ENCODE peak calls at places on chromosomes 11 and 22, in ten cellular contexts. I is GM23338, M is AG09309, V is GM12865, N is HFF-Myc, A is glutamatergic neuron, S is epithelial cell of esophagus, Q is GM13977, Z is fibroblast of lung, L is neural crest cell. D is an unnamed sample.
A peak's percentile ranks its signal among the peaks of the same experiment; 100 is the strongest.

GRCh38 chr22:29328055-29328454 is 12.6 kb upstream of the RASL10A start:
- DNase-seq in I (no peak), M (no peak), V (no peak), N (no peak), A (no peak), S (no peak), Q (no peak), Z (no peak), L (no peak), D (no peak)

GRCh38 chr22:38788417-38788816 is 5.5 kb downstream of the DNAL4 start:
- DNase-seq in I (no peak), M (peak; percentile 80), V (no peak), N (peak; percentile 75), A (no peak), S (peak; percentile 62), Q (no peak), Z (peak; percentile 98), L (no peak), D (no peak)

GRCh38 chr22:32325416-32325801 is 32.3 kb upstream of the RFPL3 start:
- DNase-seq in I (peak; percentile 43), M (no peak), V (no peak), N (no peak), A (no peak), S (no peak), Q (no peak), Z (no peak), L (no peak), D (no peak)

GRCh38 chr11:33976351-33977199 is 75.0 kb upstream of the CAPRIN1 start:
- DNase-seq in I (no peak), M (peak; percentile 81), V (no peak), N (no peak), A (no peak), S (no peak), Q (no peak), Z (peak; percentile 47), L (no peak), D (no peak)

GRCh38 chr22:42752230-42752746 is 31.6 kb upstream of the A4GALT start:
- DNase-seq in I (no peak), M (no peak), V (no peak), N (no peak), A (peak; percentile 50), S (no peak), Q (peak; percentile 36), Z (no peak), L (no peak), D (no peak)

GRCh38 chr22:44182591-44183588 is 2.2 kb downstream of the PARVG start:
- DNase-seq in I (no peak), M (no peak), V (peak; percentile 70), N (no peak), A (no peak), S (no peak), Q (no peak), Z (no peak), L (no peak), D (no peak)

GRCh38 chr11:130024356-130024755 is 21.7 kb upstream of the PRDM10 start:
- DNase-seq in I (no peak), M (no peak), V (no peak), N (no peak), A (no peak), S (no peak), Q (no peak), Z (no peak), L (no peak), D (no peak)

GRCh38 chr11:110897035-110897434 is 184.8 kb upstream of the ARHGAP20 start:
- DNase-seq in I (no peak), M (peak; percentile 76), V (no peak), N (peak; percentile 53), A (no peak), S (no peak), Q (no peak), Z (peak; percentile 82), L (no peak), D (no peak)

GRCh38 chr11:110951609-110952008 is 239.4 kb upstream of the ARHGAP20 start:
- DNase-seq in I (no peak), M (no peak), V (peak; percentile 39), N (no peak), A (no peak), S (no peak), Q (no peak), Z (no peak), L (no peak), D (no peak)

GRCh38 chr11:34650528-34650927 is 29.6 kb downstream of the EHF start:
- DNase-seq in I (no peak), M (no peak), V (peak; percentile 94), N (no peak), A (no peak), S (no peak), Q (peak; percentile 63), Z (peak; percentile 43), L (no peak), D (no peak)

GRCh38 chr11:129251067-129251466 is 58.9 kb upstream of the ARHGAP32 start:
- DNase-seq in I (no peak), M (no peak), V (no peak), N (peak; percentile 32), A (no peak), S (no peak), Q (no peak), Z (peak; percentile 59), L (no peak), D (no peak)

GRCh38 chr11:122634507-122634906 is 21.0 kb upstream of the UBASH3B start:
- DNase-seq in I (peak; percentile 52), M (no peak), V (no peak), N (peak; percentile 83), A (no peak), S (peak; percentile 20), Q (no peak), Z (peak; percentile 75), L (no peak), D (peak; percentile 30)

GRCh38 chr11:134047586-134047999 is 21.3 kb upstream of the JAM3 start:
- DNase-seq in I (no peak), M (peak; percentile 86), V (no peak), N (no peak), A (no peak), S (no peak), Q (no peak), Z (peak; percentile 88), L (no peak), D (no peak)

GRCh38 chr11:57203359-57203758 is 21.6 kb downstream of the LRRC55 start:
- DNase-seq in I (peak; percentile 23), M (no peak), V (no peak), N (no peak), A (no peak), S (no peak), Q (no peak), Z (peak; percentile 85), L (no peak), D (no peak)

GRCh38 chr11:3146612-3147256 is 18.4 kb downstream of the OSBPL5 start:
- DNase-seq in I (no peak), M (no peak), V (no peak), N (no peak), A (no peak), S (peak; percentile 24), Q (no peak), Z (peak; percentile 69), L (no peak), D (no peak)

GRCh38 chr11:61921446-61921845 is 4.1 kb upstream of the RAB3IL1 start:
- DNase-seq in I (no peak), M (no peak), V (no peak), N (no peak), A (no peak), S (no peak), Q (no peak), Z (no peak), L (no peak), D (no peak)

GRCh38 chr11:48210052-48210451 is 6.6 kb upstream of the OR4B1 start:
- DNase-seq in I (peak; percentile 1), M (no peak), V (peak; percentile 2), N (no peak), A (no peak), S (no peak), Q (no peak), Z (no peak), L (no peak), D (no peak)
- TF ChIP-seq CTCF in I (no peak), M (peak; percentile 42), V (no peak), N (peak; percentile 33), A (peak; percentile 9), S (no peak), Q (no peak), Z (peak; percentile 31), L (peak; percentile 20), D (no peak)

DNA sequence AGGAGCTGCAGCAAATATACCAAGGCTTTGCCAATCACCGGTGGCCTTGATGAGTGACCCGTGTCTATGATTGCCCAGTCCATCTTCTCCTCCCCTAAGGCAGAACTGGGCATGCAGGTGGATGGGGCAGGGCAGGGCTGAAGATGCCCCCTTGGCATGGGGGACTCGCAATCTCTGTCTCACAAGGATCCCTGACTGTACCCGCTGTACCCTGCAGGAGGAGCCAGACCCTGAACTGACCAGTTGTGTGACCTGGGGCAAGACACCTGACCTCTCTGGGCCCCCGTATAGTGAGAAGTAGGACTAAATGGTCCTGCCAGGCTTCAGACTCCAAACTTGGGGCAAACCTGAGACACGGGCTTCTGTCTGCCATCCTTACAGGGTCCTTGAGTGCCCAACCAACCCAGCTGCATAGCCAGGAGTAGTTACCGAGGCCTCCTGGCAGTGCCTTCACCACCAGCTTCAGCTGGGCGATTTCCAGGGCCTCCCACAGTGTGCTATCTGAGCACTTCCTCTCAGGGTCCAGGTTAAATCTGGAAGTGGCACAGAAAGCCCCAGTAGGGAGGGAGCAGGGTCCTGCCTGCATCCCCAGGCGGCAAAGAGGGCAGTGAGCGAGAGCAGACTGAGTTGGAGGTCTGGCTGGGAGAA is 6.4 kb upstream of the KCNJ11 start:
- DNase-seq in I (no peak), M (no peak), V (no peak), N (no peak), A (no peak), S (no peak), Q (peak; percentile 19), Z (no peak), L (no peak), D (no peak)
- TF ChIP-seq CTCF in I (peak; percentile 47), M (no peak), V (no peak), N (no peak), A (no peak), S (no peak), Q (no peak), Z (no peak), L (no peak), D (no peak)

DNA sequence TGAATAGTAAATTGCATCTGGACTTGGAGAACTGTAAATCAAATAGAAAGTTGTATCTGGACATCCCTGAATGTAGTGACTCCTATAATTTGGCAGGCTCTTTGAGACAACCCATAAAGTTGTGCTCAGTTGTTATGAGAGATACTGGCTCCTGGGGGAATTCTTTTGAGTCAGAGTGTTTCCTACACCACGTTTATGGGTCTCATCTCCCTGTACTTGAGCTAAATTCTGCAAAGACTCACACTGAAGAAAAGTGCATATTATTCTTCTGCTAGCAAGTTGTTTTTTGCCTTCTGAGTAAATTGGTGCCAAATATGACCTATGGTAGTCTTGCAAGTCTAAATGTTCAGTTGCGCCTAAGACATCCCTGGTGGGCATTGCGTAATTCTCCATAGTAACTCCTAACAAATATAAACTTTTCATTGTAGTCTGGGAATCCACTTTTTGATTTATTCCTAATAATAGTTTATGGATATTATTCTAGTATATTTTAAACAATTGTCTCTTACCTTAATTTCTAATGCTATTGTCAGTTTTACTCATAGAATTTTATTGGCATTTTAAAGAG is 5.0 kb downstream of the ZNF215 start:
- DNase-seq in I (no peak), M (no peak), V (no peak), N (no peak), A (no peak), S (no peak), Q (no peak), Z (peak; percentile 48), L (no peak), D (no peak)
- TF ChIP-seq CTCF in I (no peak), M (no peak), V (no peak), N (no peak), A (no peak), S (no peak), Q (no peak), Z (no peak), L (no peak), D (no peak)

GRCh38 chr11:67691149-67691548 is 16.7 kb upstream of the ALDH3B2 start:
- DNase-seq in I (no peak), M (no peak), V (no peak), N (no peak), A (no peak), S (peak; percentile 15), Q (no peak), Z (peak; percentile 2), L (no peak), D (no peak)
- TF ChIP-seq CTCF in I (peak; percentile 55), M (peak; percentile 26), V (no peak), N (peak; percentile 22), A (no peak), S (peak; percentile 49), Q (peak; percentile 38), Z (peak; percentile 20), L (peak; percentile 45), D (no peak)